ENCODE peak calls at places on chromosome 2, in four cellular contexts. F is right lobe of liver, A is aorta, D is endothelial cell of umbilical vein. O is an unnamed sample.
A peak's percentile ranks its signal among the peaks of the same experiment; 100 is the strongest.

GRCh38 chr2:796151-796955 is 119.1 kb upstream of the TMEM18 start:
- DNase-seq in F (no peak), A (no peak), D (no peak), O (no peak)

GRCh38 chr2:231597014-231597611 is 4.4 kb downstream of the TEX44 start:
- DNase-seq in F (no peak), A (peak; percentile 86), D (no peak), O (no peak)

GRCh38 chr2:111201214-111201613 is 80.5 kb downstream of the BCL2L11 start:
- DNase-seq in F (no peak), A (no peak), D (no peak), O (no peak)

GRCh38 chr2:230658877-230659652 is 53.6 kb upstream of the CAB39 start:
- DNase-seq in F (no peak), A (no peak), D (no peak), O (no peak)

GRCh38 chr2:226995625-226996041 is 159.8 kb downstream of the RHBDD1 start:
- DNase-seq in F (peak; percentile 82), A (peak; percentile 54), D (no peak), O (no peak)

GRCh38 chr2:20164061-20164733 is 60.7 kb downstream of the SDC1 start:
- DNase-seq in F (no peak), A (no peak), D (no peak), O (no peak)

GRCh38 chr2:156589381-156590079 is 153.4 kb downstream of the GPD2 start:
- DNase-seq in F (no peak), A (no peak), D (peak; percentile 60), O (peak; percentile 22)

GRCh38 chr2:237600205-237600846 is 9.8 kb upstream of the RAB17 start:
- DNase-seq in F (peak; percentile 52), A (peak; percentile 78), D (peak; percentile 53), O (peak; percentile 44)

GRCh38 chr2:234556848-234557573 is 60.1 kb upstream of the ARL4C start:
- DNase-seq in F (no peak), A (no peak), D (no peak), O (no peak)

GRCh38 chr2:64542071-64543005 is 18.2 kb downstream of the AFTPH start:
- DNase-seq in F (no peak), A (no peak), D (no peak), O (no peak)

GRCh38 chr2:152925540-152926448 is 207.4 kb downstream of the ARL6IP6 start:
- DNase-seq in F (peak; percentile 33), A (peak; percentile 57), D (peak; percentile 6), O (peak; percentile 87)

GRCh38 chr2:8541223-8541622 is 140.6 kb upstream of the ID2 start:
- DNase-seq in F (no peak), A (no peak), D (no peak), O (no peak)

GRCh38 chr2:188765522-188765921 is 208.7 kb upstream of the COL3A1 start:
- DNase-seq in F (no peak), A (no peak), D (peak; percentile 86), O (peak; percentile 40)

GRCh38 chr2:140643761-140644187 is 1487.0 kb downstream of the LRP1B start:
- DNase-seq in F (no peak), A (no peak), D (peak; percentile 40), O (no peak)

GRCh38 chr2:133953524-133953923 is 300.3 kb upstream of the MGAT5 start:
- DNase-seq in F (no peak), A (no peak), D (no peak), O (no peak)

GRCh38 chr2:239678666-239679296 is 278.0 kb upstream of the HDAC4 start:
- DNase-seq in F (no peak), A (no peak), D (no peak), O (no peak)

GRCh38 chr2:73937103-73937885 is 10.6 kb downstream of the DGUOK start:
- DNase-seq in F (no peak), A (no peak), D (no peak), O (no peak)

GRCh38 chr2:17646096-17646554 is 105.6 kb downstream of the VSNL1 start:
- DNase-seq in F (no peak), A (no peak), D (peak; percentile 77), O (peak; percentile 40)

GRCh38 chr2:149068996-149069888 is 30.7 kb downstream of the LYPD6B start:
- DNase-seq in F (no peak), A (no peak), D (peak; percentile 63), O (no peak)

GRCh38 chr2:161681043-161681442 is 56.8 kb downstream of the SLC4A10 start:
- DNase-seq in F (no peak), A (no peak), D (peak; percentile 35), O (no peak)

GRCh38 chr2:233223059-233223894 is 28.2 kb upstream of the ATG16L1 start:
- DNase-seq in F (no peak), A (no peak), D (no peak), O (no peak)

GRCh38 chr2:179562330-179562885 is 297.8 kb upstream of the SESTD1 start:
- DNase-seq in F (no peak), A (no peak), D (no peak), O (no peak)

GRCh38 chr2:27376151-27376865 is 4.2 kb downstream of the ZNF513 start:
- DNase-seq in F (no peak), A (no peak), D (no peak), O (no peak)

GRCh38 chr2:147490612-147491261 is 354.1 kb upstream of the ACVR2A start:
- DNase-seq in F (no peak), A (no peak), D (no peak), O (no peak)

GRCh38 chr2:63047534-63048281 is 2.9 kb upstream of the OTX1 start:
- DNase-seq in F (no peak), A (no peak), D (no peak), O (peak; percentile 35)

GRCh38 chr2:191678437-191679110 is 638 bp downstream of the NABP1 start:
- DNase-seq in F (peak; percentile 77), A (peak; percentile 70), D (peak; percentile 44), O (peak; percentile 43)

GRCh38 chr2:104867351-104868080 is 13.6 kb downstream of the POU3F3 start:
- DNase-seq in F (no peak), A (no peak), D (no peak), O (no peak)

GRCh38 chr2:70354264-70354949 is 52.5 kb upstream of the FAM136A start:
- DNase-seq in F (no peak), A (no peak), D (no peak), O (no peak)

GRCh38 chr2:105437708-105438103 is 38.9 kb upstream of the FHL2 start:
- DNase-seq in F (no peak), A (no peak), D (no peak), O (no peak)

GRCh38 chr2:161426416-161426787 is 10.3 kb downstream of the TBR1 start:
- DNase-seq in F (no peak), A (no peak), D (no peak), O (no peak)

GRCh38 chr2:7517122-7517487 is 599.9 kb downstream of the RNF144A start:
- DNase-seq in F (no peak), A (no peak), D (no peak), O (no peak)

DNA sequence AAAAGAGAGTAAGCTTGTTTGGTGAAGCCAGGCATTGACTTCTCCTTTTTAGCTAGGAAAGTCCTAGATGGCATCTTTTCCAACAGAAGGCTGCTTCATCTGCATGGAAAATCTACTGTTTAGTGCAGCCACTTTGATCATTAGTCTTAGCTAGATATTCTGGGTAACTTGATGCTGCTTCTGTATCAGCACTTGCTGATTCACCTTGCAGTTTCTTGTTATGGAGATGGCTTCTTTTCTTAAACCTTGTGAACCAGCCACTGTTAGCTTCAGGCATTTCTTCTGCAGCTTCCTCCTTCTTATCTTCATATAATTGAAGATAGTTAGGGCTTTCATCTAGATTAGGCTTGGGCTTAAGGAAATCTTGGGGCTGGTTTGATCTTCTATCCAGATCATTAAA is 639.7 kb downstream of the TDRD15 start:
- DNase-seq in F (no peak), A (no peak), D (no peak), O (no peak)
- H3K4me3 ChIP-seq in F (no peak overlapping the region), A (no peak overlapping the region), D (no peak overlapping the region), O (no peak overlapping the region)

GRCh38 chr2:96872591-96873349 is 2.9 kb upstream of the SEMA4C start:
- DNase-seq in F (no peak), A (no peak), D (no peak), O (no peak)
- H3K27ac ChIP-seq in F (no peak overlapping the region), A (no peak overlapping the region), D (no peak overlapping the region), O (no peak overlapping the region)

GRCh38 chr2:150376627-150377335 is 110.7 kb downstream of the RND3 start:
- DNase-seq in F (peak; percentile 29), A (no peak), D (peak; percentile 3), O (no peak)
- H3K9me3 ChIP-seq in F (no peaks in the 10 kb centered on the region), A (no peaks in the 10 kb centered on the region), D (no peaks in the 10 kb centered on the region), O (no peaks in the 10 kb centered on the region)

GRCh38 chr2:173962583-173963110 is 2.5 kb downstream of the SP3 start:
- DNase-seq in F (no peak), A (no peak), D (peak; percentile 39), O (no peak)

GRCh38 chr2:173961346-173961705 is 3.8 kb downstream of the SP3 start:
- DNase-seq in F (no peak), A (no peak), D (no peak), O (no peak)

GRCh38 chr2:173963323-173963816 is 1.8 kb downstream of the SP3 start:
- DNase-seq in F (no peak), A (no peak), D (peak; percentile 72), O (no peak)

GRCh38 chr2:173963817-173964564 is 1.2 kb downstream of the SP3 start:
- DNase-seq in F (peak; percentile 96), A (peak; percentile 94), D (peak; percentile 83), O (peak; percentile 94)

GRCh38 chr2:173962036-173962435 is 3.1 kb downstream of the SP3 start:
- DNase-seq in F (no peak), A (no peak), D (peak; percentile 50), O (no peak)
- H3K4me3 ChIP-seq in F (peak overlapping the region; percentile 80), A (no peak overlapping the region), D (peak overlapping the region; percentile 96), O (peak overlapping the region; percentile 94)

DNA sequence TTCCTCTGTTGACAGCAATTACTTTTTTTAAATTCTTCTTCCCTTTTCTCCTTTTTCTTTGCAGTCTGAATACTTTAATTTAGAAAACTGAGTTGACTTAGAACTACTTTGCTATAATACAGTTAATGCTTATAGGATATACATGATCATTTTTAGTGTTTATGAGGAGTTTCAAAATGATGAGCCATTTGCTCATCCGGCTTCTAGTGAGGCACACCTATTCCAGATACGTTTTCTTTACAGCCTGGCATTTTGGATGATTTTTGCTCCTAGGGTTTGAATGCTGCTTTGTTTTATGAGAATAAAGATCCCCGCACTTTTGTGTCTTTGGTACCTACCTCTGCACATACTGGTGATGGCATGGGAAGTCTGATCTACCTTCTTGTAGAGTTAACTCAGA is 52.8 kb downstream of the EIF5B start:
- DNase-seq in F (no peak), A (no peak), D (no peak), O (no peak)
- H3K27ac ChIP-seq in F (no peak overlapping the region), A (no peak overlapping the region), D (no peak overlapping the region), O (no peak overlapping the region)